ENCODE peak calls at places on chromosomes 2 and 18, in eight cellular contexts. I, W, B, H, A, R, X and Y are unnamed samples.
A peak's percentile ranks its signal among the peaks of the same experiment; 100 is the strongest.

GRCh38 chr2:222690564-222691200 is 19.2 kb downstream of the MOGAT1 start:
- DNase-seq in I (peak; percentile 83), W (peak; percentile 25), B (peak; percentile 82), H (peak; percentile 49), A (peak; percentile 86), R (no peak), X (peak; percentile 86), Y (no peak)

GRCh38 chr2:216546646-216547403 is 48.2 kb downstream of the RPL37A start:
- DNase-seq in I (no peak), W (no peak), B (no peak), H (no peak), A (peak; percentile 49), R (no peak), X (no peak), Y (no peak)

GRCh38 chr2:218985325-218986091 is 524 bp upstream of the FEV start:
- DNase-seq in I (no peak), W (no peak), B (no peak), H (no peak), A (no peak), R (peak; percentile 15), X (no peak), Y (no peak)

GRCh38 chr2:135829420-135829983 is 7.5 kb downstream of the LCT start:
- DNase-seq in I (no peak), W (no peak), B (no peak), H (no peak), A (no peak), R (no peak), X (no peak), Y (no peak)

GRCh38 chr2:217978536-217979150 is 24.2 kb downstream of the TNS1 start:
- DNase-seq in I (peak; percentile 16), W (peak; percentile 58), B (no peak), H (no peak), A (no peak), R (no peak), X (peak; percentile 44), Y (no peak)

GRCh38 chr18:3380384-3380961 is 69.5 kb upstream of the TGIF1 start:
- DNase-seq in I (no peak), W (no peak), B (no peak), H (no peak), A (no peak), R (no peak), X (peak; percentile 60), Y (no peak)

GRCh38 chr2:226644342-226644957 is 155.2 kb downstream of the IRS1 start:
- DNase-seq in I (no peak), W (no peak), B (no peak), H (no peak), A (peak; percentile 56), R (no peak), X (no peak), Y (no peak)

GRCh38 chr2:105397025-105397722 is 1.7 kb downstream of the FHL2 start:
- DNase-seq in I (no peak), W (no peak), B (no peak), H (no peak), A (no peak), R (no peak), X (peak; percentile 54), Y (no peak)

GRCh38 chr2:19357383-19358241 is 811 bp downstream of the OSR1 start:
- DNase-seq in I (no peak), W (peak; percentile 36), B (no peak), H (no peak), A (peak; percentile 52), R (peak; percentile 22), X (peak; percentile 44), Y (no peak)

GRCh38 chr18:58270396-58270795 is 226.4 kb downstream of the NEDD4L start:
- DNase-seq in I (no peak), W (no peak), B (no peak), H (no peak), A (no peak), R (no peak), X (no peak), Y (no peak)

GRCh38 chr2:39139511-39140237 is 18.8 kb upstream of the SOS1 start:
- DNase-seq in I (no peak), W (no peak), B (no peak), H (no peak), A (no peak), R (no peak), X (no peak), Y (no peak)

GRCh38 chr18:12159446-12159845 is 65.8 kb downstream of the ANKRD62 start:
- DNase-seq in I (no peak), W (no peak), B (no peak), H (no peak), A (no peak), R (no peak), X (no peak), Y (no peak)

GRCh38 chr2:189287982-189288494 is 108.5 kb upstream of the COL5A2 start:
- DNase-seq in I (no peak), W (no peak), B (no peak), H (no peak), A (no peak), R (no peak), X (peak; percentile 81), Y (peak; percentile 68)

GRCh38 chr2:133418671-133419070 is 149.6 kb downstream of the NCKAP5 start:
- DNase-seq in I (no peak), W (no peak), B (no peak), H (no peak), A (no peak), R (no peak), X (no peak), Y (no peak)

GRCh38 chr2:150924862-150925261 is 336.8 kb downstream of the RBM43 start:
- DNase-seq in I (no peak), W (no peak), B (no peak), H (no peak), A (no peak), R (no peak), X (no peak), Y (no peak)

GRCh38 chr2:206918258-206918657 is 21.1 kb upstream of the CPO start:
- DNase-seq in I (no peak), W (no peak), B (no peak), H (no peak), A (no peak), R (no peak), X (no peak), Y (no peak)

GRCh38 chr2:48808311-48808710 is 52.8 kb upstream of the LHCGR start:
- DNase-seq in I (no peak), W (no peak), B (no peak), H (no peak), A (no peak), R (no peak), X (no peak), Y (no peak)

GRCh38 chr2:237927986-237928385 is 38.8 kb upstream of the UBE2F start:
- DNase-seq in I (no peak), W (no peak), B (no peak), H (no peak), A (no peak), R (no peak), X (no peak), Y (no peak)

GRCh38 chr2:207395535-207396251 is 134.1 kb upstream of the CREB1 start:
- DNase-seq in I (no peak), W (no peak), B (no peak), H (no peak), A (no peak), R (no peak), X (no peak), Y (no peak)

GRCh38 chr2:174631009-174631981 is 33.7 kb upstream of the WIPF1 start:
- DNase-seq in I (no peak), W (no peak), B (no peak), H (no peak), A (peak; percentile 38), R (no peak), X (no peak), Y (no peak)

GRCh38 chr18:4252840-4253239 is 202.3 kb downstream of the DLGAP1 start:
- DNase-seq in I (no peak), W (no peak), B (no peak), H (no peak), A (no peak), R (no peak), X (no peak), Y (no peak)

GRCh38 chr18:79305976-79306375 is 89.8 kb upstream of the NFATC1 start:
- DNase-seq in I (no peak), W (no peak), B (no peak), H (no peak), A (no peak), R (no peak), X (no peak), Y (no peak)

GRCh38 chr2:205590759-205591158 is 91.5 kb upstream of the NRP2 start:
- DNase-seq in I (no peak), W (no peak), B (no peak), H (no peak), A (no peak), R (no peak), X (no peak), Y (no peak)

GRCh38 chr2:5740073-5740472 is 47.9 kb downstream of the SOX11 start:
- DNase-seq in I (no peak), W (no peak), B (no peak), H (no peak), A (no peak), R (no peak), X (no peak), Y (no peak)